ENCODE peak calls at places on chromosomes 6 and 20, in six cellular contexts. W, H, Z, O, M and N are unnamed samples.
A peak's percentile ranks its signal among the peaks of the same experiment; 100 is the strongest.

GRCh38 chr6:128073389-128073788 is 172.5 kb upstream of the THEMIS start:
- DNase-seq in W (no peak), H (no peak), Z (no peak), O (no peak), M (no peak), N (no peak)

GRCh38 chr20:25486377-25486776 is 78.9 kb downstream of the GINS1 start:
- DNase-seq in W (no peak), H (peak; percentile 32), Z (no peak), O (peak; percentile 61), M (no peak), N (no peak)

GRCh38 chr6:166633732-166634535 is 6.9 kb upstream of the RPS6KA2 start:
- DNase-seq in W (no peak), H (peak; percentile 25), Z (no peak), O (no peak), M (peak; percentile 47), N (no peak)

GRCh38 chr20:37686762-37687477 is 6.9 kb upstream of the CTNNBL1 start:
- DNase-seq in W (no peak), H (peak; percentile 34), Z (no peak), O (no peak), M (peak; percentile 90), N (peak; percentile 93)

GRCh38 chr6:127933852-127934840 is 33.3 kb upstream of the THEMIS start:
- DNase-seq in W (no peak), H (no peak), Z (no peak), O (no peak), M (no peak), N (no peak)

GRCh38 chr20:63089051-63089907 is 82.5 kb upstream of the BHLHE23 start:
- DNase-seq in W (no peak), H (no peak), Z (no peak), O (peak; percentile 46), M (peak; percentile 69), N (peak; percentile 88)

GRCh38 chr6:109793793-109794192 is 102.7 kb downstream of the FIG4 start:
- DNase-seq in W (no peak), H (peak; percentile 96), Z (no peak), O (no peak), M (peak; percentile 89), N (peak; percentile 90)

GRCh38 chr6:72552938-72553337 is 68.9 kb upstream of the KCNQ5 start:
- DNase-seq in W (no peak), H (peak; percentile 73), Z (no peak), O (no peak), M (peak; percentile 88), N (no peak)

GRCh38 chr6:90249458-90249857 is 47.2 kb downstream of the BACH2 start:
- DNase-seq in W (no peak), H (no peak), Z (no peak), O (no peak), M (no peak), N (no peak)

GRCh38 chr6:109595998-109596397 is 95.0 kb downstream of the AK9 start:
- DNase-seq in W (peak; percentile 44), H (peak; percentile 61), Z (peak; percentile 66), O (peak; percentile 23), M (peak; percentile 52), N (peak; percentile 3)

GRCh38 chr20:25470045-25470444 is 62.6 kb downstream of the GINS1 start:
- DNase-seq in W (peak; percentile 68), H (peak; percentile 23), Z (peak; percentile 86), O (peak; percentile 62), M (peak; percentile 68), N (peak; percentile 31)

GRCh38 chr6:128275030-128275429 is 245.4 kb downstream of the PTPRK start:
- DNase-seq in W (no peak), H (peak; percentile 54), Z (no peak), O (no peak), M (peak; percentile 38), N (no peak)

GRCh38 chr6:52877168-52877567 is 32.3 kb downstream of the GSTA3 start:
- DNase-seq in W (no peak), H (peak; percentile 94), Z (no peak), O (no peak), M (peak; percentile 87), N (peak; percentile 43)

GRCh38 chr20:7147220-7147601 is 379.7 kb downstream of the BMP2 start:
- DNase-seq in W (peak; percentile 77), H (no peak), Z (no peak), O (no peak), M (no peak), N (no peak)

GRCh38 chr6:35730745-35731413 is 6.0 kb upstream of the ARMC12 start:
- DNase-seq in W (no peak), H (no peak), Z (no peak), O (no peak), M (no peak), N (no peak)
- H3F3A ChIP-seq in W (peaks cover 76% of the 10 kb centered on the region), H (peaks cover 11% of the 10 kb centered on the region), Z (peaks cover 30% of the 10 kb centered on the region), O (no peaks in the 10 kb centered on the region), M (no peaks in the 10 kb centered on the region), N (peaks cover 16% of the 10 kb centered on the region)

GRCh38 chr6:46862381-46862780 is 59.4 kb downstream of the ADGRF5 start:
- DNase-seq in W (no peak), H (no peak), Z (peak; percentile 57), O (no peak), M (no peak), N (no peak)

GRCh38 chr6:46867411-46867810 is 54.3 kb downstream of the ADGRF5 start:
- DNase-seq in W (no peak), H (peak; percentile 28), Z (no peak), O (no peak), M (peak; percentile 52), N (no peak)

GRCh38 chr6:46865221-46865620 is 56.5 kb downstream of the ADGRF5 start:
- DNase-seq in W (no peak), H (no peak), Z (no peak), O (no peak), M (no peak), N (no peak)

GRCh38 chr6:46863791-46864190 is 57.9 kb downstream of the ADGRF5 start:
- DNase-seq in W (no peak), H (no peak), Z (no peak), O (no peak), M (no peak), N (no peak)
- H2AFZ ChIP-seq in W (no peak overlapping the region), H (no peak overlapping the region), Z (no peak overlapping the region), O (no peak overlapping the region), M (no peak overlapping the region), N (no peak overlapping the region)

GRCh38 chr6:137734005-137734874 is 132.8 kb upstream of the TNFAIP3 start:
- DNase-seq in W (no peak), H (no peak), Z (no peak), O (no peak), M (no peak), N (no peak)

GRCh38 chr6:137733353-137733746 is 133.7 kb upstream of the TNFAIP3 start:
- DNase-seq in W (no peak), H (no peak), Z (no peak), O (no peak), M (no peak), N (no peak)

GRCh38 chr6:137731600-137731959 is 135.5 kb upstream of the TNFAIP3 start:
- DNase-seq in W (no peak), H (no peak), Z (no peak), O (no peak), M (no peak), N (no peak)

GRCh38 chr6:137729866-137730629 is 137.0 kb upstream of the TNFAIP3 start:
- DNase-seq in W (no peak), H (peak; percentile 70), Z (no peak), O (no peak), M (no peak), N (no peak)

DNA sequence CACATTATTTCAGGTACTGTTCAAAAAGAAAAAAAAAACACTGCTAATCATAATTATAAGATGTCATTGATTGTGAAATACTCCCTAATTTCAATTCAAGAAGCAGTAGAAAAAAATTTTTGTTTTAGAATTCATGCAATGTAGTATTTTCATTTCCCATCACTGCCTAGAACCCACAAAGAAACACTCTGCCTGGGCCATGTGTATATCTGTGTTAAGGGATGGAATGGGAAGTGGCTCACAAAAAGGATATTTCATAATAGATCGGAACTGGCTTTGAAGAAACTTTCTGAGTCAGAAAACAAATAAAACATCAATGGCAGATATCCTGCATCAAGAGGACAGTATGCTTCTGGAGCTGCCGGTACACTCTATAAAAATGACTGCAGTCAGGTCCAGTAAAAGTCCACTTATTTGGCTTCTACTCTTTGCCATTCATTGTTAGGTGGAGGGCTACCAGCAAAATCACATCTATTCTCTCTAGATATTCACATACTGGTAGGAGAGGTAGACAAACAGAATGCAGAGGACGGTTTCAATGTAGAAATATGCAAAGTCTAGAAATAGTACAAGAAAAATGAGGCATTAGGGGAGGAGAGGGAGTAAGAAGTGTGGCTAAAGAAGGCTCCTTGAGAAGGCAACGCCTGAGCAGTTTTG is 135.0 kb upstream of the TNFAIP3 start:
- DNase-seq in W (no peak), H (peak; percentile 73), Z (no peak), O (no peak), M (peak; percentile 86), N (peak; percentile 87)
- H3K4me1 ChIP-seq in W (peaks cover 16% of the 10 kb centered on the region), H (peaks cover 40% of the 10 kb centered on the region), Z (no peaks in the 10 kb centered on the region), O (no peaks in the 10 kb centered on the region), M (peaks cover 37% of the 10 kb centered on the region), N (peaks cover 59% of the 10 kb centered on the region)

DNA sequence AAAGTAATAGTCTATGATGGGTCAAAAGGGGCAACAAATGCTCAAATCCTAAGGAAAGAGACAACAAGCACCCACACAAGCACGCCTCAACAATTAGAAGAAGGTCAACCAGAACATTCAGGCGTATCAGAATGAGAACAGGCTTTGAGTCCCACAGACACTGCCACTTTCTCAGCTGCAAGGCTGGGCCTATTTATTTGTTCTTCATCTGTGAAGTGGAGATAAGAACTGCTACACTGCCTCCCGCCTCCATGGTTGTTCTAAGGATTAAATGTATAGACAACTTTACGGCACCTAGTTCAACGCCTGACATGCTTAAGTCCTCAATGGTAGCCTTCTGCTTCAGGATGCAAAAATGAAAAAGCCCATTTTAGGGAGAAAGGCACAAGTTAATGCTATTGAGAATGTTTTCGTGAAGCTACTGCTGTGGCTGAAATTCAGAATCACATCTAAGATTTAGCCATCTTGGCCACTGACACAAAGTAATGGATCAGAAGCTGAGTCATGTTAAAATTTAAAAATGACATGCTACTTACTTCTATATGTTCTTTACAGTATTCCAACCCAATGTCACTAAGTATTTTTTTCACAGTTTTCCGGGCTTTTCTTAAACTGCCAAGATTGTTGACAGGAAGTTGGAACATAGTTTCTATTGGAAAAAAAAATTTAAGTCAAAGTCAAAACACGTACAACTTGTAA is 27.7 kb downstream of the ADNP start:
- DNase-seq in W (no peak), H (no peak), Z (no peak), O (no peak), M (no peak), N (no peak)
- H3F3A ChIP-seq in W (peaks cover 53% of the 10 kb centered on the region), H (peaks cover 39% of the 10 kb centered on the region), Z (no peaks in the 10 kb centered on the region), O (peaks cover 16% of the 10 kb centered on the region), M (no peaks in the 10 kb centered on the region), N (peaks cover 15% of the 10 kb centered on the region)

GRCh38 chr6:50849016-50849748 is 30.5 kb downstream of the TFAP2B start:
- DNase-seq in W (peak; percentile 68), H (no peak), Z (peak; percentile 82), O (peak; percentile 66), M (no peak), N (no peak)
- H2AFZ ChIP-seq in W (no peak overlapping the region), H (no peak overlapping the region), Z (no peak overlapping the region), O (no peak overlapping the region), M (peak overlapping the region; percentile 63), N (no peak overlapping the region)

GRCh38 chr6:37539706-37540352 is 40.1 kb upstream of the CCDC167 start:
- DNase-seq in W (no peak), H (no peak), Z (no peak), O (no peak), M (no peak), N (no peak)
- H3K4me1 ChIP-seq in W (peaks cover 36% of the 10 kb centered on the region), H (no peaks in the 10 kb centered on the region), Z (peaks cover 13% of the 10 kb centered on the region), O (peaks cover 24% of the 10 kb centered on the region), M (no peaks in the 10 kb centered on the region), N (no peaks in the 10 kb centered on the region)

GRCh38 chr6:159813781-159814180 is 13.7 kb downstream of the PNLDC1 start:
- DNase-seq in W (no peak), H (no peak), Z (no peak), O (no peak), M (no peak), N (no peak)
- H3F3A ChIP-seq in W (no peaks in the 10 kb centered on the region), H (no peaks in the 10 kb centered on the region), Z (no peaks in the 10 kb centered on the region), O (no peaks in the 10 kb centered on the region), M (no peaks in the 10 kb centered on the region), N (no peaks in the 10 kb centered on the region)